ENCODE peak calls at places on chromosomes 7 and 10, in eight cellular contexts. H is RWPE1, B is ovary, F is heart right ventricle, G is caudate nucleus, N is esophagus squamous epithelium, K is tibial artery, O is heart left ventricle. A is an unnamed sample.

GRCh38 chr10:120945801-120946302 is 94.7 kb downstream of the WDR11 start:
- DNase-seq in H (peak; percentile 52), B (no peak), F (no peak), G (peak; percentile 85), N (no peak), K (no peak), O (no peak), A (peak; percentile 90)

GRCh38 chr10:80137031-80137712 is 4.6 kb downstream of the PLAC9 start:
- DNase-seq in H (no peak), B (no peak), F (peak; percentile 78), G (no peak), N (no peak), K (no peak), O (peak; percentile 79), A (no peak)

GRCh38 chr10:124339951-124340760 is 78.6 kb downstream of the OAT start:
- DNase-seq in H (no peak), B (no peak), F (no peak), G (no peak), N (no peak), K (peak; percentile 86), O (no peak), A (no peak)

GRCh38 chr7:116834815-116835533 is 27.4 kb upstream of the CAPZA2 start:
- DNase-seq in H (peak; percentile 61), B (no peak), F (peak; percentile 28), G (no peak), N (no peak), K (no peak), O (no peak), A (no peak)

GRCh38 chr10:124339119-124339807 is 79.5 kb downstream of the OAT start:
- DNase-seq in H (no peak), B (no peak), F (no peak), G (no peak), N (no peak), K (peak; percentile 58), O (no peak), A (no peak)

GRCh38 chr10:104099941-104100340 is 14.3 kb upstream of the COL17A1 start:
- DNase-seq in H (no peak), B (no peak), F (no peak), G (no peak), N (no peak), K (no peak), O (no peak), A (no peak)

GRCh38 chr10:132762267-132762666 is 23.7 kb downstream of the NKX6-2 start:
- DNase-seq in H (no peak), B (no peak), F (no peak), G (no peak), N (no peak), K (no peak), O (no peak), A (no peak)

GRCh38 chr10:125061557-125062243 is 98.7 kb downstream of the CTBP2 start:
- DNase-seq in H (no peak), B (no peak), F (no peak), G (no peak), N (no peak), K (no peak), O (no peak), A (no peak)

GRCh38 chr7:155685070-155685790 is 40.8 kb downstream of the RBM33 start:
- DNase-seq in H (no peak), B (no peak), F (no peak), G (no peak), N (no peak), K (no peak), O (no peak), A (no peak)

GRCh38 chr7:89777499-89777898 is 376.8 kb upstream of the STEAP1 start:
- DNase-seq in H (no peak), B (no peak), F (no peak), G (no peak), N (no peak), K (no peak), O (no peak), A (no peak)

GRCh38 chr10:62278461-62278910 is 9.8 kb upstream of the RTKN2 start:
- DNase-seq in H (no peak), B (no peak), F (no peak), G (no peak), N (no peak), K (no peak), O (no peak), A (no peak)

GRCh38 chr7:119964640-119965542 is 308.1 kb upstream of the KCND2 start:
- DNase-seq in H (no peak), B (no peak), F (no peak), G (no peak), N (no peak), K (no peak), O (no peak), A (no peak)

GRCh38 chr7:114660007-114660406 is 245.4 kb downstream of the FOXP2 start:
- DNase-seq in H (no peak), B (no peak), F (no peak), G (no peak), N (no peak), K (no peak), O (no peak), A (no peak)

GRCh38 chr7:50209461-50210161 is 94.9 kb upstream of the IKZF1 start:
- DNase-seq in H (no peak), B (no peak), F (no peak), G (no peak), N (no peak), K (no peak), O (no peak), A (no peak)

GRCh38 chr10:70778267-70778924 is 6.8 kb downstream of the TBATA start:
- DNase-seq in H (no peak), B (no peak), F (no peak), G (no peak), N (no peak), K (peak; percentile 55), O (peak; percentile 37), A (no peak)

GRCh38 chr7:94374231-94374630 is 20.5 kb upstream of the COL1A2 start:
- DNase-seq in H (no peak), B (peak; percentile 89), F (peak; percentile 60), G (no peak), N (no peak), K (peak; percentile 93), O (peak; percentile 79), A (no peak)

GRCh38 chr10:69955897-69956832 is 96.5 kb upstream of the MACROH2A2 start:
- DNase-seq in H (peak; percentile 64), B (no peak), F (no peak), G (no peak), N (no peak), K (no peak), O (no peak), A (no peak)

GRCh38 chr10:114157912-114158311 is 16.1 kb downstream of the CCDC186 start:
- DNase-seq in H (no peak), B (no peak), F (no peak), G (no peak), N (no peak), K (no peak), O (no peak), A (no peak)

GRCh38 chr7:46352335-46352954 is 431.4 kb upstream of the IGFBP3 start:
- DNase-seq in H (peak; percentile 64), B (no peak), F (peak; percentile 53), G (no peak), N (no peak), K (no peak), O (no peak), A (peak; percentile 5)

GRCh38 chr7:102834466-102834865 is 78.3 kb upstream of the LRRC17 start:
- DNase-seq in H (no peak), B (no peak), F (no peak), G (no peak), N (no peak), K (no peak), O (no peak), A (no peak)

GRCh38 chr7:102833343-102833742 is 79.5 kb upstream of the LRRC17 start:
- DNase-seq in H (no peak), B (no peak), F (no peak), G (no peak), N (no peak), K (no peak), O (no peak), A (no peak)

GRCh38 chr7:102836206-102836938 is 76.4 kb upstream of the LRRC17 start:
- DNase-seq in H (peak; percentile 74), B (no peak), F (no peak), G (no peak), N (no peak), K (no peak), O (no peak), A (no peak)

GRCh38 chr7:102836977-102837376 is 75.8 kb upstream of the LRRC17 start:
- DNase-seq in H (no peak), B (no peak), F (no peak), G (no peak), N (no peak), K (no peak), O (no peak), A (no peak)

GRCh38 chr7:102834999-102835398 is 77.8 kb upstream of the LRRC17 start:
- DNase-seq in H (peak; percentile 76), B (no peak), F (no peak), G (no peak), N (no peak), K (no peak), O (no peak), A (no peak)
- H3K27ac ChIP-seq in H (no peak overlapping the region), B (no peak overlapping the region), F (no peak overlapping the region), G (no peak overlapping the region), N (no peak overlapping the region), K (no peak overlapping the region), O (no peak overlapping the region), A (no peak overlapping the region)

GRCh38 chr7:29310625-29311024 is 116.0 kb downstream of the CHN2 start:
- DNase-seq in H (no peak), B (no peak), F (no peak), G (no peak), N (no peak), K (no peak), O (no peak), A (no peak)

GRCh38 chr7:29306276-29307036 is 111.9 kb downstream of the CHN2 start:
- DNase-seq in H (no peak), B (no peak), F (no peak), G (no peak), N (no peak), K (no peak), O (no peak), A (no peak)

GRCh38 chr7:29311314-29311713 is 116.7 kb downstream of the CHN2 start:
- DNase-seq in H (no peak), B (no peak), F (no peak), G (no peak), N (no peak), K (no peak), O (no peak), A (no peak)

GRCh38 chr7:29309041-29309860 is 114.7 kb downstream of the CHN2 start:
- DNase-seq in H (peak; percentile 38), B (no peak), F (no peak), G (no peak), N (no peak), K (no peak), O (no peak), A (no peak)

GRCh38 chr7:29308424-29308823 is 113.8 kb downstream of the CHN2 start:
- DNase-seq in H (no peak), B (no peak), F (no peak), G (no peak), N (no peak), K (no peak), O (no peak), A (no peak)
- H3K27ac ChIP-seq in H (no peak overlapping the region), B (no peak overlapping the region), F (no peak overlapping the region), G (no peak overlapping the region), N (no peak overlapping the region), K (no peak overlapping the region), O (no peak overlapping the region), A (no peak overlapping the region)

GRCh38 chr7:47782792-47783191 is 165.5 kb downstream of the PKD1L1 start:
- DNase-seq in H (no peak), B (no peak), F (no peak), G (no peak), N (no peak), K (no peak), O (no peak), A (no peak)
- H3K27ac ChIP-seq in H (no peak overlapping the region), B (no peak overlapping the region), F (no peak overlapping the region), G (no peak overlapping the region), N (no peak overlapping the region), K (peak overlapping the region; percentile 80), O (no peak overlapping the region), A (no peak overlapping the region)

GRCh38 chr7:102434039-102434481 is 685 bp downstream of the ORAI2 start:
- DNase-seq in H (no peak), B (peak; percentile 47), F (no peak), G (no peak), N (no peak), K (no peak), O (no peak), A (no peak)
- H3K27ac ChIP-seq in H (peak overlapping the region; percentile 89), B (peak overlapping the region; percentile 8), F (peak overlapping the region; percentile 64), G (peak overlapping the region; percentile 62), N (peak overlapping the region; percentile 35), K (peak overlapping the region; percentile 58), O (peak overlapping the region; percentile 55), A (peak overlapping the region; percentile 35)